ENCODE peak calls at places on chromosomes 7 and 10, in four cellular contexts. B is type B pancreatic cell; F is adipocyte; H is stimulated activated CD8-positive, alpha-beta memory T cell treated with anti-CD3 and anti-CD28 coated beads, Interleukin-2, amount 100 ng/mL, for 48 hours. Z is an unnamed sample.
A peak's percentile ranks its signal among the peaks of the same experiment; 100 is the strongest.

GRCh38 chr10:132883391-132883881 is 58.9 kb downstream of the CFAP46 start:
- DNase-seq in B (peak; percentile 64), F (peak; percentile 48), H (no peak), Z (no peak)

GRCh38 chr10:33612551-33612950 is 278.1 kb upstream of the NRP1 start:
- DNase-seq in B (no peak), F (peak; percentile 92), H (no peak), Z (no peak)

GRCh38 chr10:103676851-103677417 is 178.4 kb downstream of the SH3PXD2A start:
- DNase-seq in B (no peak), F (peak; percentile 96), H (no peak), Z (no peak)

GRCh38 chr7:90629306-90629918 is 33.3 kb downstream of the CDK14 start:
- DNase-seq in B (no peak), F (peak; percentile 72), H (no peak), Z (no peak)

GRCh38 chr10:17109475-17110207 is 20.0 kb downstream of the CUBN start:
- DNase-seq in B (no peak), F (peak; percentile 73), H (no peak), Z (no peak)

GRCh38 chr10:98259606-98260319 is 8.2 kb downstream of the LOXL4 start:
- DNase-seq in B (peak; percentile 50), F (no peak), H (no peak), Z (no peak)

GRCh38 chr10:120580651-120581259 is 123.7 kb downstream of the PLPP4 start:
- DNase-seq in B (peak; percentile 31), F (no peak), H (no peak), Z (no peak)

GRCh38 chr10:102421645-102422585 is 1.3 kb downstream of the FBXL15 start:
- DNase-seq in B (peak; percentile 71), F (peak; percentile 61), H (no peak), Z (no peak)

GRCh38 chr7:40301486-40302065 is 166.8 kb downstream of the SUGCT start:
- DNase-seq in B (no peak), F (peak; percentile 39), H (no peak), Z (no peak)

GRCh38 chr10:123093489-123093888 is 42.3 kb upstream of the HMX3 start:
- DNase-seq in B (no peak), F (no peak), H (no peak), Z (no peak)

GRCh38 chr7:108012499-108013430 is 9.8 kb upstream of the LAMB1 start:
- DNase-seq in B (no peak), F (no peak), H (no peak), Z (no peak)

GRCh38 chr10:2387672-2388071 is 650.3 kb upstream of the ADARB2 start:
- DNase-seq in B (no peak), F (no peak), H (no peak), Z (no peak)